ENCODE peak calls at places on chromosomes 1 and 21, in nine cellular contexts. K is KG1; N is adrenal gland; W is pons; A is NCI-H187 treated with DMSO at 0.1 percent for 48 hours; F is fibroblast of the aortic adventitia; Z is MCF 10A; T is CD4-positive, alpha-beta T cell; H is foreskin melanocyte. Q is an unnamed sample.

GRCh38 chr21:31908106-31909031 is 35.5 kb downstream of the HUNK start:
- DNase-seq in T (no peak), K (no peak), N (no peak), F (no peak), A (no peak), Z (no peak), H (no peak), W (no peak), Q (peak; percentile 28)

GRCh38 chr1:39799770-39800470 is 11.3 kb upstream of the BMP8B start:
- DNase-seq in F (peak; percentile 43), Z (peak; percentile 82), H (peak; percentile 34), N (peak; percentile 67), K (no peak), T (peak; percentile 44), A (no peak), W (peak; percentile 20), Q (no peak)

GRCh38 chr1:214524824-214525223 is 26.6 kb downstream of the PTPN14 start:
- DNase-seq in T (no peak), N (no peak), Z (peak; percentile 95), H (no peak), W (no peak), A (no peak), K (no peak), F (peak; percentile 35), Q (no peak)

GRCh38 chr1:89060091-89060490 is 4.9 kb downstream of the GBP1 start:
- DNase-seq in Z (no peak), N (no peak), A (no peak), H (no peak), K (no peak), F (no peak), T (no peak), W (no peak), Q (no peak)

GRCh38 chr1:92536593-92537332 is 50.0 kb upstream of the GFI1 start:
- DNase-seq in A (no peak), F (peak; percentile 54), H (peak; percentile 24), K (no peak), T (peak; percentile 6), Z (peak; percentile 14), N (no peak), W (no peak), Q (no peak)

GRCh38 chr1:242318140-242318539 is 206.4 kb downstream of the PLD5 start:
- DNase-seq in Z (no peak), A (no peak), W (no peak), K (no peak), N (no peak), F (no peak), T (no peak), H (no peak), Q (no peak)

GRCh38 chr1:63276625-63277024 is 45.7 kb upstream of the FOXD3 start:
- DNase-seq in Z (no peak), K (no peak), W (no peak), H (peak; percentile 40), N (no peak), F (no peak), A (no peak), T (no peak), Q (no peak)

GRCh38 chr1:110087812-110088738 is 17.6 kb upstream of the ALX3 start:
- DNase-seq in A (no peak), H (peak; percentile 54), W (peak; percentile 45), K (peak; percentile 14), N (peak; percentile 75), T (peak; percentile 21), F (peak; percentile 68), Z (peak; percentile 70), Q (peak; percentile 12)

GRCh38 chr1:54163051-54163450 is 10.3 kb upstream of the CDCP2 start:
- DNase-seq in T (no peak), N (no peak), H (no peak), K (no peak), F (no peak), Z (peak; percentile 21), A (no peak), W (no peak), Q (no peak)

GRCh38 chr1:161088587-161089110 is 709 bp downstream of the NECTIN4 start:
- DNase-seq in F (peak; percentile 31), Z (peak; percentile 42), H (no peak), T (no peak), W (no peak), K (no peak), N (no peak), A (no peak), Q (no peak)

GRCh38 chr1:167899253-167899681 is 14.7 kb downstream of the ADCY10 start:
- DNase-seq in W (no peak), F (peak; percentile 89), Z (peak; percentile 36), N (peak; percentile 60), K (no peak), T (no peak), A (no peak), H (no peak), Q (peak; percentile 10)

GRCh38 chr1:20732071-20732587 is 374 bp downstream of the SH2D5 start:
- DNase-seq in H (no peak), W (no peak), N (peak; percentile 50), T (peak; percentile 33), F (peak; percentile 51), A (no peak), K (no peak), Z (peak; percentile 55), Q (no peak)

GRCh38 chr1:39170731-39171375 is 33.6 kb upstream of the MACF1 start:
- DNase-seq in Z (no peak), N (no peak), K (no peak), T (no peak), F (no peak), H (no peak), W (no peak), A (peak; percentile 92), Q (no peak)